ENCODE peak calls at places on chromosomes 7 and 10, in six cellular contexts. W is tibial nerve, S is lung, O is right lobe of liver, F is upper lobe of right lung, K is Peyer's patch. I is an unnamed sample.

GRCh38 chr7:100824499-100825214 is 2.7 kb downstream of the EPHB4 start:
- DNase-seq in F (no peak), K (no peak), W (no peak), O (peak), S (no peak), I (no peak)

GRCh38 chr7:38369816-38370493 is 96.5 kb upstream of the TARP start:
- DNase-seq in S (peak), F (peak), K (peak), W (peak), O (peak), I (peak)

GRCh38 chr7:155166673-155167370 is 96.7 kb downstream of the HTR5A start:
- DNase-seq in W (no peak), K (no peak), S (peak), F (no peak), O (no peak), I (no peak)

GRCh38 chr7:148921189-148921588 is 37.1 kb upstream of the EZH2 start:
- DNase-seq in S (no peak), O (no peak), K (no peak), F (no peak), W (no peak), I (no peak)

GRCh38 chr7:151243411-151244155 is 4.9 kb downstream of the SMARCD3 start:
- DNase-seq in W (no peak), O (no peak), K (peak), S (no peak), F (peak), I (no peak)

GRCh38 chr10:21626457-21627161 is 92.6 kb downstream of the MLLT10 start:
- DNase-seq in K (no peak), O (no peak), S (peak), W (no peak), F (no peak), I (no peak)

GRCh38 chr7:69047166-69047760 is 551.0 kb upstream of the AUTS2 start:
- DNase-seq in O (no peak), S (no peak), F (no peak), K (no peak), W (no peak), I (no peak)

GRCh38 chr10:15759265-15759664 is 39.5 kb upstream of the ITGA8 start:
- DNase-seq in K (no peak), W (no peak), F (no peak), O (no peak), S (no peak), I (no peak)

GRCh38 chr10:73865459-73866442 is 8.6 kb downstream of the CAMK2G start:
- DNase-seq in K (peak), O (peak), W (no peak), F (peak), S (peak), I (no peak)

GRCh38 chr10:45008524-45009161 is 7.9 kb downstream of the ZNF22 start:
- DNase-seq in S (peak), O (no peak), K (no peak), F (no peak), W (peak), I (no peak)

GRCh38 chr10:89295597-89295996 is 6.2 kb upstream of the IFIT2 start:
- DNase-seq in W (no peak), S (no peak), K (no peak), O (no peak), F (no peak), I (no peak)

GRCh38 chr7:29228289-29229011 is 33.9 kb downstream of the CHN2 start:
- DNase-seq in W (no peak), O (peak), S (no peak), F (no peak), K (no peak), I (no peak)

GRCh38 chr7:13166801-13167200 is 479.4 kb downstream of the ARL4A start:
- DNase-seq in F (no peak), O (no peak), K (no peak), W (no peak), S (no peak), I (no peak)

GRCh38 chr10:63681965-63682704 is 160.9 kb downstream of the REEP3 start:
- DNase-seq in F (no peak), W (peak), O (no peak), K (no peak), S (no peak), I (no peak)

GRCh38 chr7:80884511-80885195 is 34.2 kb downstream of the SEMA3C start:
- DNase-seq in W (no peak), O (no peak), S (no peak), K (no peak), F (no peak), I (no peak)

GRCh38 chr10:101709359-101710063 is 14.5 kb upstream of the FBXW4 start:
- DNase-seq in F (no peak), K (no peak), S (no peak), O (no peak), W (no peak), I (no peak)

GRCh38 chr10:95289921-95290421 is 832 bp downstream of the PDLIM1 start:
- DNase-seq in O (no peak), F (no peak), K (no peak), S (no peak), W (no peak), I (no peak)

GRCh38 chr7:11232462-11232861 is 258.8 kb downstream of the PHF14 start:
- DNase-seq in W (no peak), S (no peak), F (no peak), K (no peak), O (no peak), I (no peak)

GRCh38 chr7:43491984-43492383 is 90.9 kb upstream of the STK17A start:
- DNase-seq in F (no peak), K (no peak), O (no peak), W (no peak), S (no peak), I (no peak)

GRCh38 chr10:106728232-106728631 is 436.3 kb downstream of the SORCS1 start:
- DNase-seq in S (no peak), F (no peak), K (no peak), W (no peak), O (no peak), I (no peak)

GRCh38 chr10:106727170-106727569 is 437.3 kb downstream of the SORCS1 start:
- DNase-seq in F (no peak), S (no peak), K (no peak), O (no peak), W (no peak), I (no peak)

DNA sequence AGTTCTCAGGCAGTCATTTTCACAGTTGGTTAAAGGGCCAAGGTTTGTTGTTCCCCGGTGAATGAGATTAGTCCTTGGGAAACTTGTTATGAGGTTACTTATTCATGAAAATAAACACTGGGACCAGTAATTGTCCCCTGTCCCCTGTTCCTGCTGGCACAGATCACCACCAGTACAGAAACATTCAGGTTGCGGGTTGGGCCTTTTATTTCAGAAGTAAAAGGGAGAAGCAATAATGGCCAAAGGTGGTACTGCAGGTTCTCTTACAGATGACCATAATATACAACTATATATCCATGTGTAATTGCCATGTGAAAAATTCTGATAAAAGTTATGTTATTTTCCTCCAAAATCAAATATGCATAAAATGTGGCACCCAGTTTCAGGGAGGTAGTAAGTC is 442.0 kb downstream of the SORCS1 start:
- DNase-seq in K (no peak), O (no peak), F (no peak), W (no peak), S (no peak), I (no peak)
- TF ChIP-seq CTCF in K (no peak), O (no peak), F (no peak), W (no peak), S (no peak), I (no peak)

GRCh38 chr10:28678687-28679457 is 1.6 kb downstream of the BAMBI start:
- DNase-seq in S (no peak), F (no peak), K (no peak), O (no peak), W (no peak), I (no peak)

GRCh38 chr10:28679941-28680752 is 2.8 kb downstream of the BAMBI start:
- DNase-seq in F (no peak), K (no peak), O (peak), S (no peak), W (no peak), I (no peak)

GRCh38 chr10:28681928-28682750 is 4.8 kb downstream of the BAMBI start:
- DNase-seq in K (no peak), O (no peak), F (no peak), S (no peak), W (no peak), I (no peak)

GRCh38 chr10:28684157-28684985 is 7.0 kb downstream of the BAMBI start:
- DNase-seq in K (no peak), F (no peak), W (no peak), S (no peak), O (no peak), I (no peak)

DNA sequence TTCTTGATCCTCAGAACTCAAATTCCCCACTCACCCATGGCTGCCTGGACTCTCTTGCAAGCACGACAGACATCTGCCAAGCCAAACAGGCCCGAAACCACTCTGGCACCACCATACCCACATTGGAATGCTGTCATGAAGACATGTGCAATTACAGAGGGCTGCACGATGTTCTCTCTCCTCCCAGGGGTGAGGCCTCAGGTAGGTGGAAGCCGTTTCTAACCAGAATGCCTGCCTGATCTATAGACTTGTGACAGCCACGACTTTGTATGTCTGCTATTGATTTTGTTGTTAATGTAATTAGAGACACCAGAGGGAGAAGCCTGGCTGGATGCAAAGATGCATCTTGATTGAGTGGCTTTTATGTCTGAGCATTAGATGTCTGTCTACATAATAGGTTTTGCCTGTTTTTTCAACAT is 4.0 kb downstream of the BAMBI start:
- DNase-seq in K (no peak), F (no peak), O (no peak), S (no peak), W (no peak), I (peak)
- H3K4me3 ChIP-seq in K (no peak), F (peak), O (no peak), S (no peak), W (no peak), I (peak)

GRCh38 chr7:14424675-14425074 is 435.2 kb upstream of the ETV1 start:
- DNase-seq in O (no peak), W (no peak), F (no peak), S (no peak), K (no peak), I (no peak)
- TF ChIP-seq CTCF in O (no peak), W (no peak), F (no peak), S (no peak), K (no peak), I (no peak)

DNA sequence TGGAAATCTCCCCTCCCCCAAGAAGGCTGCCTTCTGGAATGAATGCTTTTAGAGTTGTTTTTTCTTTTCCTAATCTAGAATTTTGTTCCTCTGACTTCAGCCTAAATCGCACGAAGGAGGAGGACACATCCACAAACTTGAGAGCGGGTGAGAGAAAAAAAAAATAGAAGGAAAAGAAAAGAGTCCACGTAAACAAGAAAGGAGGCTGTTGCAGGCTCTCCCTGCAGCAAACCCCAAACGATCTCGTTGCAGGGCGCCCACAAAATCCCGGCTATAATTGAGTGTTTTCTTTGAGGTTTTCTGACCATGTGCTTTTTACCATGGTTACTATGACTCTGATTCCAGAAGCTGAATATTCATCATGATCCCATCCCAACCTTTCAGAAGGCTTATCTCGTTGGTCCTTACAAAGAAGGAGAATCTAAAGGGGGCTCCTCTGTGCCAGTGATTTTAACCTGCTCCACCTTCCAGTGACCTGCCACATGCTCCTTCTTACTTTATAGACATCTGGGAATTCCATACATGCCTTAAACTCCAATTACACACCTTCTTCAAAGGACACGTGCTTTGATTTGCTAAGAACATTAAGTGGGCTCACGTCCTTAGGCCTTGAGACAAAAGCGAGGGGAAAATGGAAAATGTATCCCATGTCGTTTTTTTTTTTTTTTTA is 5.8 kb downstream of the TWIST1 start:
- DNase-seq in W (no peak), K (no peak), F (no peak), O (no peak), S (no peak), I (no peak)
- H3K4me3 ChIP-seq in W (no peak), K (no peak), F (no peak), O (no peak), S (no peak), I (no peak)

DNA sequence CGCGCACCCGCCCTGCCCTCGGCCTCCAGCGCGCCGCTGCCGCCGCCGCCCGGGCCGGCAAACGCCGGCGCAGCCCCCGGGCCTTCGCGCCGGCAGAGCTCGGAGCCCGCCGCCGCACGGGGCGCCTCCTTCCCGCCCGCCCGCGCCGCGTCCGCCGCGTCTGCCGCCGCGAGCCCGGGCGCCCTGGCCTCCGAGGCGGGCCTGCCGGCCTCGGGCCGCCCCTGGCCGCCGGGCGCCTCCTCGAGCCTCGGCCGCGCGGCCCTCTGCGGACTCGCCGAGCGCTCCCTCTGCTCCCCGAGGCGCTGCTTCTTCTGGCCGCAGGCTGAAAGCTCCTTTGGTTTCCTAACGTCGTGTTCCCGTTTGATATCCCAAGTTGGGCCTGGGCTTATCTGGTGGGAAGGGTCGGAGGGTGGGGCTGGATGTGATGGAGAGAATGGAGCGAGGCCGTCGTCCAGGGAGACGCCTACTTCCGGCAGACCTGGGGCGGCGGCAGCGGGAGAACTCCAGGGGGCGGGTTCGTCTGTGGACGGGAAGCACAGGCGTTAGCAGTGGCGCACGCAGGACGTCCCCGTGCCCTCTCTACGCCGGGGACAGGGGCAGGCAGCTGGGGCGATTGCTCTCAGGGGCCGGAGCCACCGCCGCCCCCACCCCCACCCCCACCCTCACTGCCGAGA is 221.0 kb downstream of the PHTF2 start:
- DNase-seq in F (peak), S (peak), K (peak), O (peak), W (peak), I (peak)
- TF ChIP-seq CTCF in F (peak), S (peak), K (peak), O (peak), W (peak), I (no peak)

GRCh38 chr7:130275826-130276291 is 9.2 kb downstream of the CPA2 start:
- DNase-seq in W (no peak), O (no peak), F (no peak), S (no peak), K (no peak), I (no peak)
- H3K4me3 ChIP-seq in W (no peak), O (no peak), F (no peak), S (no peak), K (no peak), I (no peak)

DNA sequence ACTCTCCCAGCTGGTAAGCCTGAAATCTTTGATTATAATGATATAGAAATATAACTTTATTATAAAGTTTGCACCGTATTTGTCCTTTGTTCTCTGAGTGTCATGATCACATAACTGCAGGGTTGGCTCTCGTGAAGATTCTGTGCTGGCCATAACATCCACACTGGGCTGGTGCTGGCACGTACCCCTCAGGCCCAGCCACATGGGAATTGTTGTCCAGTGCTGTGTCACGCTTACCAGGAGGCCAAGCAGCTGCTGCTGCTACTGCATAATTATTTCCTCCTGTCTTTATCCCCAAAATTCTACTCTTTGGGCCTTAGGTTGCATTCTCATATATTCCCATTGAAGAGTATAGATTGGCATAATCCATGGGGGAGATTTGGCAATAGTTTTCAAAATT is 20.8 kb upstream of the UCN3 start:
- DNase-seq in W (no peak), S (no peak), O (no peak), F (no peak), K (no peak), I (no peak)
- TF ChIP-seq CTCF in W (no peak), S (no peak), O (no peak), F (no peak), K (no peak), I (no peak)